ENCODE peak calls at places on chromosomes 13 and 19, in six cellular contexts. O, G, K, Y, A and W are unnamed samples.

GRCh38 chr13:110319774-110320509 is 12.9 kb downstream of the COL4A2 start:
- DNase-seq in G (no peak), O (no peak), A (no peak), Y (no peak), K (peak; percentile 62), W (peak; percentile 68)

GRCh38 chr13:114090476-114090875 is 41.9 kb downstream of the RASA3 start:
- DNase-seq in Y (no peak), K (no peak), O (peak; percentile 40), G (no peak), A (no peak), W (no peak)

GRCh38 chr13:100611678-100612492 is 23.3 kb upstream of the GGACT start:
- DNase-seq in Y (no peak), A (no peak), O (no peak), G (no peak), K (no peak), W (peak; percentile 69)

GRCh38 chr19:33240181-33240771 is 14.6 kb upstream of the SLC7A10 start:
- DNase-seq in Y (no peak), G (no peak), K (no peak), A (no peak), O (peak; percentile 49), W (no peak)

GRCh38 chr19:2261438-2262172 is 5.4 kb upstream of the JSRP1 start:
- DNase-seq in Y (no peak), K (no peak), O (no peak), G (peak; percentile 53), A (no peak), W (no peak)

GRCh38 chr19:5103061-5103701 is 134.3 kb downstream of the KDM4B start:
- DNase-seq in A (peak; percentile 78), Y (no peak), K (no peak), G (peak; percentile 76), O (peak; percentile 78), W (peak; percentile 68)

GRCh38 chr13:40572961-40573360 is 93.5 kb downstream of the FOXO1 start:
- DNase-seq in Y (no peak), O (no peak), G (no peak), A (no peak), K (no peak), W (no peak)

GRCh38 chr19:36093146-36093662 is 17.7 kb upstream of the OVOL3 start:
- DNase-seq in O (no peak), Y (no peak), A (no peak), K (no peak), G (no peak), W (no peak)

GRCh38 chr13:34361528-34361927 is 543.6 kb downstream of the RFC3 start:
- DNase-seq in A (no peak), O (no peak), K (no peak), Y (no peak), G (peak; percentile 25), W (no peak)

GRCh38 chr19:18906605-18907519 is 10.9 kb upstream of the CERS1 start:
- DNase-seq in K (no peak), G (peak; percentile 6), Y (no peak), O (no peak), A (no peak), W (no peak)

GRCh38 chr19:2389594-2389993 is 29.5 kb downstream of the TMPRSS9 start:
- DNase-seq in O (no peak), Y (no peak), G (no peak), A (no peak), K (no peak), W (no peak)

GRCh38 chr19:30565680-30566079 is 193.5 kb downstream of the ZNF536 start:
- DNase-seq in O (no peak), K (no peak), A (no peak), G (no peak), Y (no peak), W (no peak)
- TF ChIP-seq CTCF in O (no peak), K (no peak), A (no peak), G (no peak), Y (no peak), W (no peak)

DNA sequence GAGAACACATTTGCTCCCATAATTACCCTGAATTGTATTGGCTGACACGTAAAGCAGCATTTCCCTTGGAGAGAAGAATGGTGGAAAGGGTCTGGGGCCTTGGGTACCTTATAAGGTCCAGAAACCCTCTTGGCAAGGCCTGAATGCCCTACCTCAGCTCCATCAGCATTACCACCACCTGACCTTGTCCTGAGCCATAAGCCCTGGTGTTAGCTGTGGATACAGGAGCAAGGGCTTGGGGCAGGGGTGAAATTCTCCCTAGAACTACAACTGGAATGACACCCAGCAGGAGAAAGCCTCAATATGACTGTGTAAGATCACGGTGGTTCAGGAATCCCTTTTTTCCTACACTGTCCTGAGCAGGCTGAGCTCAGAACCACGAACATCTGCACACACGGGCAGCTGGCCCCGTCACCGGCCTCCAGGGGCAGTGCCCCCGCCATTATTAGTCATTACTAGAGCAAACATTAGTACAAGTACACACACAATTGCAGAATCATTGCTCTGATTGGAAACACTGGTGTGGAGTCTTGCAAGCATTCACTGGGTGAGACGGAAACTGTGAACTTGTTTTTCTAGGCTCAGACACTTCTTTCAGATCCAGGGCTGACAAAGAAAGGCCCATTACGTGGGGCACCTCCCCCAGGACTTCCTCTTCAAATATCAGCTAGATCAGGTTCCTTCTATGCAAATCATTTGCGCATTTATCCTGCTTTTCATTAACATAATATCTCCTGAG is 26.7 kb upstream of the MTIF3 start:
- DNase-seq in O (no peak), G (no peak), Y (peak; percentile 6), A (no peak), K (peak; percentile 52), W (no peak)
- TF ChIP-seq CTCF in O (peak; percentile 12), G (no peak), Y (no peak), A (no peak), K (no peak), W (no peak)

GRCh38 chr19:49988433-49988832 is 27.5 kb upstream of the SIGLEC11 start:
- DNase-seq in K (no peak), A (no peak), O (no peak), Y (peak; percentile 21), G (no peak), W (no peak)

GRCh38 chr19:49986354-49986753 is 25.4 kb upstream of the SIGLEC11 start:
- DNase-seq in O (no peak), K (no peak), G (no peak), A (no peak), Y (no peak), W (no peak)

GRCh38 chr19:49985926-49986325 is 25.0 kb upstream of the SIGLEC11 start:
- DNase-seq in Y (no peak), K (no peak), A (no peak), G (no peak), O (no peak), W (no peak)

GRCh38 chr19:49988007-49988406 is 27.0 kb upstream of the SIGLEC11 start:
- DNase-seq in G (no peak), K (no peak), A (no peak), Y (no peak), O (no peak), W (no peak)

GRCh38 chr19:49987159-49987698 is 26.3 kb upstream of the SIGLEC11 start:
- DNase-seq in O (peak; percentile 88), Y (peak; percentile 74), A (peak; percentile 92), G (no peak), K (peak; percentile 58), W (peak; percentile 84)
- TF ChIP-seq CTCF in O (no peak), Y (peak; percentile 18), A (no peak), G (no peak), K (no peak), W (peak; percentile 24)

DNA sequence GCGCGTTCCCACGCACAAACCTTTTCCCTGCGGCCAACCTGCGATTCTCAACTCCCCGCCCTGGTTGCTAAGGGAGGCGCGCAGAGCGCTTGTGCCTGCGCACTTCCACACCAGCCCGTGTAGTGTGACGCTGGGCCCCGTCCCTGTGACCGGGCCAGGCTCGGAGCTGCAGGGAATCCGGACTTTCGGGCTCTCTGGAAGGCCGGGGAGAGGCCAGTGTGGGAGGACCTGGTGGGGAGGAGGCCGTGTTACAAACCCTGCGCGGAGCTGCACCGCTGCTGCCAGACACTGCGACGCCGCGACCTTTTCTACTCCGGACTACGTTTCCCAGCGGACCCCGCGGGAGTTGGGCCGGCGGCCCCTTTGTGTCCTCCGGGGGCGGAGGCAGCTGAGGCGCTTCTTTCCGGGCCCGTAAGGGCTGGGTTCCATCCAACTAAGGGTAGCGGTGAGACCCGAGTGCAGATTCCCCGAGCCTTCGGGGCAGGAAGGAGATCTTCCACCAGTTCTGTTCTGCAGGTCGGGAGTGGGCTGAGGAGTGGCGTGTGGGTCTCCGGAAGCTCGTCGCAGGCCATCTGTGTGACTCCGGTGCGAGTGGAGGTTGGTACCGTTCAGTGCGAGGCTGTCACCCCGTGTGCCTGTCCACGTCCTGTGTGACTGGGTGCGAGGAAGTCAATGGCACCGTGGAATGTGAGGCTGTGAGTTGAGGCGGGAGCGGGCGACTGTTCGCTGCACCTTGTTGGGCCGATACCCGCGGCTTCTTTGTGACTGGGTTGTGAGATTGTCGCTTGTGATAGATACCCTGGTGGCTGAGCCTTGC is at the start of gene ZNF570:
- DNase-seq in Y (peak; percentile 62), G (peak; percentile 90), O (peak; percentile 94), A (peak; percentile 95), K (peak; percentile 72), W (peak; percentile 70)
- TF ChIP-seq CTCF in Y (no peak), G (no peak), O (no peak), A (no peak), K (no peak), W (no peak)

GRCh38 chr19:38720559-38721236 is 23.6 kb downstream of the CAPN12 start:
- DNase-seq in O (no peak), A (no peak), K (no peak), G (no peak), Y (no peak), W (no peak)

GRCh38 chr19:38723606-38724379 is 20.5 kb downstream of the CAPN12 start:
- DNase-seq in O (no peak), Y (no peak), K (no peak), G (no peak), A (no peak), W (no peak)

GRCh38 chr19:38721496-38721895 is 22.8 kb downstream of the CAPN12 start:
- DNase-seq in G (no peak), A (no peak), K (no peak), O (no peak), Y (no peak), W (no peak)

GRCh38 chr19:38722947-38723605 is 21.2 kb downstream of the CAPN12 start:
- DNase-seq in A (no peak), K (no peak), G (no peak), O (no peak), Y (no peak), W (no peak)

DNA sequence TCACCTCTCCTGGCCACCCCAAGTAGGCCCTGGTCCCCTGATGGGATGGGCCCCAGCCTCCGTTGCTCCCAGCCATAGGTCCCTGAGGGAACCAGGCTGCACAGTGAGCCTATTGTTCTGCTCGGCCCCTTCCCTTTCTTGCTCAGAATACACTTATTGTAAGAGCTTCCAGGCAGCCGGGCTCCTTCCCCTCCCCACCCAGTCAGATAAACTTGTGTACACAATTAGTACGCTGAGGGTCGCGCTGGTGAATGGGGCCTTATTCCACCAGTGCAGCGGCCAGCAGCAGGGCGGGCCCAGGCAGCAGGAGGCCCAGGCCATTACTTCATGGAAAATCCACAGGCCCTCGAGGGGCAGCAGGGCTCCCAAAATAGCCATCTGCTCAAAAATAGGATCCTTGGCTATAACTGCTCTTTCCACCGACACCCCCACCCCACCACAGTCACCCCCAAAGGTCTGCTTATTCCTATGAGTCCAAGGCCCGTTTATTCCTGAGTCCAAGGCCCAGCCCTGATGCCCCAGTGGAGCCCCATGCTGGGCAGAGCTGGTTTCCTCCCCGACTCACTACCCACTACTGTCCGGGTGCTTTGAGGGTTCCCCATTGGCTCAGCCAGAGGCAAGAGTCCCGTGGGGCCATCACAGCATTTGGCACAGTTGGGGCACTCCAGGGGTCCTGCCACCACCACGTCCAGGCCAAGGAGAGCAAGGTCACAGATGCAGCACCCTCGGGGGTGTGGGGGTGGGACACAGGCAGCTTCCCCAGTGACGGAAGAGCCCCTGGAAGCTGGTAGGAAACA is 22.1 kb downstream of the CAPN12 start:
- DNase-seq in Y (no peak), K (no peak), G (no peak), O (no peak), A (peak; percentile 87), W (no peak)
- TF ChIP-seq CTCF in Y (no peak), K (no peak), G (no peak), O (no peak), A (no peak), W (no peak)